ENCODE peak calls at places on chromosomes 3 and 15, in five cellular contexts. E is WERI-Rb-1, F is heart left ventricle, Y is kidney, R is aorta. U is an unnamed sample.
A peak's percentile ranks its signal among the peaks of the same experiment; 100 is the strongest.

GRCh38 chr3:181888234-181888633 is 176.5 kb downstream of the SOX2 start:
- DNase-seq in F (no peak), E (no peak), R (no peak), Y (no peak), U (no peak)

GRCh38 chr15:101308604-101309435 is 13.8 kb upstream of the SNRPA1 start:
- DNase-seq in F (no peak), E (no peak), Y (no peak), R (no peak), U (peak; percentile 36)

GRCh38 chr3:10594915-10595314 is 89.5 kb upstream of the ATP2B2 start:
- DNase-seq in Y (no peak), E (no peak), F (no peak), R (no peak), U (no peak)

GRCh38 chr3:149339931-149340309 is 6.5 kb upstream of the TM4SF18 start:
- DNase-seq in R (peak; percentile 92), E (no peak), Y (peak; percentile 93), F (peak; percentile 79), U (peak; percentile 73)

GRCh38 chr3:52015431-52016256 is 19.9 kb upstream of the RPL29 start:
- DNase-seq in R (no peak), Y (no peak), F (no peak), E (no peak), U (no peak)

GRCh38 chr3:65927576-65927975 is 111.1 kb downstream of the MAGI1 start:
- DNase-seq in R (no peak), Y (no peak), F (no peak), E (no peak), U (no peak)

GRCh38 chr3:11238880-11239279 is 33.3 kb upstream of the ATG7 start:
- DNase-seq in R (no peak), F (no peak), E (no peak), Y (no peak), U (no peak)

GRCh38 chr3:111691293-111691909 is 96.3 kb upstream of the ZBED2 start:
- DNase-seq in R (no peak), E (no peak), Y (no peak), F (no peak), U (no peak)

GRCh38 chr15:78076231-78077052 is 1.1 kb downstream of the TBC1D2B start:
- DNase-seq in E (peak; percentile 21), Y (no peak), R (no peak), F (no peak), U (no peak)

GRCh38 chr15:73924258-73924921 is 1.9 kb upstream of the LOXL1 start:
- DNase-seq in Y (peak; percentile 74), E (peak; percentile 91), F (no peak), R (peak; percentile 87), U (peak; percentile 28)

GRCh38 chr3:72591522-72592421 is 256.5 kb downstream of the SHQ1 start:
- DNase-seq in F (no peak), Y (peak; percentile 93), R (peak; percentile 88), E (no peak), U (no peak)

GRCh38 chr15:57133127-57133968 is 214.9 kb downstream of the TCF12 start:
- DNase-seq in F (no peak), R (no peak), Y (peak; percentile 66), E (peak; percentile 87), U (no peak)

GRCh38 chr3:123695731-123696640 is 111.1 kb upstream of the HACD2 start:
- DNase-seq in R (peak; percentile 66), Y (no peak), E (no peak), F (no peak), U (no peak)

GRCh38 chr3:123694377-123695147 is 109.7 kb upstream of the HACD2 start:
- DNase-seq in Y (no peak), F (no peak), R (no peak), E (no peak), U (no peak)

GRCh38 chr3:123698813-123699212 is 114.0 kb upstream of the HACD2 start:
- DNase-seq in R (no peak), E (no peak), Y (no peak), F (no peak), U (no peak)

GRCh38 chr3:123695152-123695551 is 110.3 kb upstream of the HACD2 start:
- DNase-seq in E (no peak), F (no peak), R (no peak), Y (no peak), U (no peak)

DNA sequence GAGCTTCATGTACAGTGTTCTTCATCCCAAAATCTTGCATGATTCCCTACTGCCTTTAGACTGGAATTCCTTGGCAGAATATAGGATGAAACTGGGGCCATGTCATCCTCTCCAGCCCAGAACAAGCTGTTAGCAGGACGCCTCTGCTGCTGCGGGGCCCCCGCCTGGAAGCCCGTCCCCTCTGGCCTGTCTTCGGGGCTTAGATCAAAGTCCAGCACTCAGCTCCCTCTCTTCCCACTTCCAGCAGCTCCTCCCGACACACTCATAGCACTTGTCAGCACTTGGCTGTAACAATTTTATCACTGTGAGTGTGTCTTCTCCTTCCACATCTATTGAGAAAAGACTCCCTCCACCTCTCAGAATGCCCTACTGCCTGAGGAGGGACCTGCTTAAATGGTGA is 111.9 kb upstream of the HACD2 start:
- DNase-seq in Y (no peak), F (no peak), E (no peak), R (no peak), U (no peak)
- H3K4me3 ChIP-seq in Y (peak overlapping the region; percentile 44), F (no peak overlapping the region), E (no peak overlapping the region), R (peak overlapping the region; percentile 57), U (peak overlapping the region; percentile 25)

DNA sequence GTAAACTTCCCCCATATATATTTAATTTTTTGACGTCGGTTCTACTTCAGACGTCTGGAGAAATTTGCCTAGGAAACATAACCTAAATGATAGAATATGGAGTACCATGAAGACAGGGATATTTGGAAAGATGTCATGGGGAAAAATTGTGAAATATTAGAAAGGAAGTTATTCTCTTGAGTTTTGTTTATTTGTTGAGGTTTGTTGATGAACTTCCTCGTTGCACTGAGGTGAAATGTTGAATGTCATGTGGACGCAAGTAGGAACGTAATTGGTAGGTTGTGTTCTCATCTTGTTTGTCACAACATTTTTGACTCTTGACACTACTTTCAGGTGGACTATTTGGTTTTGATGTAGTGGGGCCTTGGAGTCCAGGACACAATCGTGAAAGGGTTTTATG is 1.3 kb downstream of the ABHD5 start:
- DNase-seq in E (no peak), Y (no peak), R (no peak), F (no peak), U (no peak)
- H3K4me3 ChIP-seq in E (peak overlapping the region; percentile 65), Y (peak overlapping the region; percentile 93), R (peak overlapping the region; percentile 84), F (peak overlapping the region; percentile 77), U (peak overlapping the region; percentile 86)

GRCh38 chr3:124535306-124535705 is 194.9 kb upstream of the UMPS start:
- DNase-seq in Y (no peak), F (no peak), E (no peak), R (no peak), U (no peak)
- H3K4me3 ChIP-seq in Y (no peak overlapping the region), F (no peak overlapping the region), E (no peak overlapping the region), R (no peak overlapping the region), U (no peak overlapping the region)

GRCh38 chr15:85667491-85668424 is 127.0 kb downstream of the KLHL25 start:
- DNase-seq in F (no peak), E (no peak), R (no peak), Y (no peak), U (no peak)
- H3K4me3 ChIP-seq in F (no peak overlapping the region), E (no peak overlapping the region), R (no peak overlapping the region), Y (no peak overlapping the region), U (no peak overlapping the region)

GRCh38 chr3:861721-862120 is 231.1 kb upstream of the CNTN6 start:
- DNase-seq in R (no peak), Y (no peak), F (no peak), E (no peak), U (no peak)

GRCh38 chr3:853489-853888 is 239.3 kb upstream of the CNTN6 start:
- DNase-seq in Y (no peak), R (no peak), F (no peak), E (no peak), U (no peak)

DNA sequence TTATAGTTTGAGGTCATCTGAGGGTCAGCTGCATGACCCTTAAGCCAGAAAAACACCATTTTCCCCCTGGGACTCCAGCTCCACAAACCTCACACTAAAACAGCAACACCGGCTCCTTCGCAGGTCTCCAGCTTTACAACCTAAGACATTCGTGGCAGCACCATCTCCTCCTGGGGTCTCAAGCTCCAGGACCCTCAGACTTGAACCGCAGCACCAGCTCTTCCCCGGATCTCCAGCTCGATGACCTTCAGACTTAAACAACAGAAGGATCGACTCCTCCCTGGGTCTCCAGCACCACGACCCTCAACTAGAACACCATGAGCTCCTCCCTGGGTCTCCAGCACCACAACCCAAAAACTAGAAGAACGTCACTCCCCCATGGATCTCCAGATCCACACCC is 233.7 kb upstream of the CNTN6 start:
- DNase-seq in E (no peak), Y (no peak), R (no peak), F (no peak), U (no peak)
- H3K4me3 ChIP-seq in E (no peak overlapping the region), Y (no peak overlapping the region), R (no peak overlapping the region), F (no peak overlapping the region), U (no peak overlapping the region)

GRCh38 chr15:68298882-68299381 is 21.4 kb downstream of the FEM1B start:
- DNase-seq in E (no peak), Y (no peak), R (no peak), F (no peak), U (no peak)
- H3K4me3 ChIP-seq in E (no peak overlapping the region), Y (peak overlapping the region; percentile 56), R (no peak overlapping the region), F (peak overlapping the region; percentile 8), U (peak overlapping the region; percentile 40)

GRCh38 chr3:12716605-12717121 is 42.4 kb downstream of the TMEM40 start:
- DNase-seq in E (no peak), F (no peak), R (no peak), Y (no peak), U (no peak)

GRCh38 chr3:12724794-12725193 is 34.3 kb downstream of the TMEM40 start:
- DNase-seq in F (no peak), Y (no peak), R (no peak), E (no peak), U (no peak)

GRCh38 chr3:12722205-12722604 is 36.9 kb downstream of the TMEM40 start:
- DNase-seq in Y (no peak), R (no peak), E (no peak), F (no peak), U (no peak)

GRCh38 chr3:12719541-12719940 is 39.5 kb downstream of the TMEM40 start:
- DNase-seq in R (no peak), E (no peak), F (no peak), Y (no peak), U (no peak)

GRCh38 chr3:12719984-12720656 is 38.9 kb downstream of the TMEM40 start:
- DNase-seq in E (peak; percentile 71), Y (peak; percentile 79), F (peak; percentile 70), R (peak; percentile 83), U (peak; percentile 73)
- H3K4me3 ChIP-seq in E (peak overlapping the region; percentile 27), Y (peak overlapping the region; percentile 11), F (no peak overlapping the region), R (peak overlapping the region; percentile 38), U (peak overlapping the region; percentile 27)

U was measured in lower lobe of right lung.